ENCODE peak calls at places on chromosomes 5 and 9, in five cellular contexts. Q is EL, S is NCI-H345, V is AG09309, M is GF-D8. L is an unnamed sample.

GRCh38 chr5:2866622-2867372 is 115.3 kb upstream of the IRX2 start:
- DNase-seq in M (no peak), S (no peak), V (no peak), Q (no peak), L (no peak)

GRCh38 chr9:91092214-91092613 is 269.5 kb downstream of the AUH start:
- DNase-seq in Q (no peak), M (no peak), V (no peak), S (no peak), L (no peak)

GRCh38 chr5:148838357-148838756 is 11.9 kb downstream of the ADRB2 start:
- DNase-seq in M (no peak), V (no peak), Q (no peak), S (no peak), L (no peak)

GRCh38 chr5:83031391-83031790 is 45.8 kb downstream of the TMEM167A start:
- DNase-seq in V (no peak), Q (no peak), S (no peak), M (no peak), L (no peak)

GRCh38 chr5:34562791-34563190 is 93.3 kb upstream of the RAI14 start:
- DNase-seq in Q (no peak), M (no peak), V (no peak), S (no peak), L (no peak)

GRCh38 chr5:59356813-59357381 is 536.6 kb downstream of the PDE4D start:
- DNase-seq in M (peak), V (no peak), S (no peak), Q (no peak), L (no peak)

GRCh38 chr5:174736351-174736721 is 12.0 kb downstream of the MSX2 start:
- DNase-seq in Q (peak), V (peak), S (no peak), M (no peak), L (no peak)

GRCh38 chr9:133612816-133613215 is 3.6 kb upstream of the FAM163B start:
- DNase-seq in V (no peak), M (no peak), Q (no peak), S (no peak), L (no peak)

GRCh38 chr9:93307468-93308157 is 123.7 kb downstream of the WNK2 start:
- DNase-seq in V (no peak), Q (no peak), M (no peak), S (no peak), L (no peak)

GRCh38 chr9:5557606-5558587 is 47.6 kb downstream of the PDCD1LG2 start:
- DNase-seq in M (no peak), S (no peak), V (no peak), Q (no peak), L (peak)

GRCh38 chr9:89364664-89365531 is 46.6 kb downstream of the SECISBP2 start:
- DNase-seq in M (no peak), V (no peak), S (no peak), Q (no peak), L (no peak)

GRCh38 chr9:118529210-118529609 is 825.0 kb downstream of the TLR4 start:
- DNase-seq in S (no peak), Q (peak), V (no peak), M (no peak), L (no peak)

GRCh38 chr5:65742565-65743231 is 20.7 kb downstream of the NLN start:
- DNase-seq in Q (peak), M (peak), V (peak), S (no peak), L (peak)

GRCh38 chr5:170132642-170133448 is 27.1 kb downstream of the FOXI1 start:
- DNase-seq in V (peak), M (no peak), S (no peak), Q (peak), L (no peak)

GRCh38 chr5:82748688-82749091 is 328.5 kb downstream of the TMEM167A start:
- DNase-seq in S (no peak), Q (no peak), V (no peak), M (no peak), L (no peak)

GRCh38 chr5:177371705-177372533 is 12.3 kb upstream of the SLC34A1 start:
- DNase-seq in M (no peak), S (no peak), V (no peak), Q (no peak), L (no peak)

GRCh38 chr9:91341258-91341746 is 20.4 kb downstream of the AUH start:
- DNase-seq in Q (no peak), M (no peak), S (no peak), V (no peak), L (no peak)

GRCh38 chr9:92180669-92181181 is 65.5 kb upstream of the SPTLC1 start:
- DNase-seq in V (peak), M (no peak), Q (peak), S (peak), L (no peak)

GRCh38 chr9:103397868-103398600 is 402.9 kb downstream of the CYLC2 start:
- DNase-seq in Q (peak), M (no peak), S (peak), V (no peak), L (peak)

GRCh38 chr9:137461316-137461662 is 2.2 kb upstream of the NSMF start:
- DNase-seq in M (no peak), S (no peak), Q (no peak), V (no peak), L (no peak)

GRCh38 chr5:65811004-65811403 is 89.0 kb downstream of the NLN start:
- DNase-seq in Q (peak), V (no peak), S (no peak), M (no peak), L (no peak)

GRCh38 chr5:73967347-73967746 is 341.4 kb downstream of the ARHGEF28 start:
- DNase-seq in Q (peak), S (no peak), V (no peak), M (no peak), L (no peak)

GRCh38 chr9:31445960-31446359 is 938.5 kb upstream of the ACO1 start:
- DNase-seq in Q (no peak), M (no peak), S (no peak), V (no peak), L (no peak)

GRCh38 chr5:14932902-14933475 is 61.4 kb upstream of the ANKH start:
- DNase-seq in M (no peak), S (no peak), V (no peak), Q (no peak), L (no peak)

GRCh38 chr5:144273232-144274027 is 102.8 kb downstream of the KCTD16 start:
- DNase-seq in M (no peak), Q (peak), V (no peak), S (no peak), L (no peak)

GRCh38 chr5:32711693-32712462 is 757 bp downstream of the NPR3 start:
- DNase-seq in V (no peak), M (no peak), Q (peak), S (no peak), L (no peak)

GRCh38 chr9:95099321-95100070 is 218.0 kb downstream of the FANCC start:
- DNase-seq in S (no peak), Q (no peak), V (no peak), M (no peak), L (no peak)

GRCh38 chr9:2101524-2101923 is 86.4 kb downstream of the SMARCA2 start:
- DNase-seq in Q (no peak), M (no peak), S (no peak), V (no peak), L (no peak)

GRCh38 chr5:12876541-12877298 is 972.5 kb upstream of the CTNND2 start:
- DNase-seq in S (no peak), M (no peak), Q (no peak), V (no peak), L (no peak)

GRCh38 chr9:3525836-3526165 is at the start of gene RFX3:
- DNase-seq in V (peak), M (peak), S (peak), Q (peak), L (peak)

GRCh38 chr5:139692148-139692547 is 44.0 kb downstream of the CXXC5 start:
- DNase-seq in V (no peak), S (no peak), Q (no peak), M (no peak), L (no peak)

GRCh38 chr5:150523472-150524350 is 15.8 kb downstream of the NDST1 start:
- DNase-seq in V (peak), Q (peak), M (peak), S (peak), L (peak)

GRCh38 chr9:3936520-3937235 is 363.2 kb downstream of the GLIS3 start:
- DNase-seq in S (peak), Q (no peak), V (no peak), M (no peak), L (no peak)

GRCh38 chr5:80282054-80282453 is 26.2 kb upstream of the SERINC5 start:
- DNase-seq in Q (no peak), V (no peak), M (no peak), S (no peak), L (no peak)

GRCh38 chr5:154308457-154309360 is 118.2 kb downstream of the GALNT10 start:
- DNase-seq in M (no peak), Q (peak), S (no peak), V (no peak), L (no peak)

GRCh38 chr9:107807183-107807582 is 317.6 kb upstream of the KLF4 start:
- DNase-seq in S (no peak), Q (peak), V (no peak), M (no peak), L (no peak)

GRCh38 chr5:150809363-150809762 is 30.8 kb downstream of the SMIM3 start:
- DNase-seq in M (no peak), V (no peak), Q (no peak), S (no peak), L (no peak)

GRCh38 chr9:94920439-94920951 is 194.0 kb downstream of the AOPEP start:
- DNase-seq in Q (peak), S (no peak), V (no peak), M (no peak), L (no peak)

GRCh38 chr5:179294131-179294780 is 51.0 kb downstream of the ADAMTS2 start:
- DNase-seq in V (no peak), S (no peak), Q (no peak), M (no peak), L (no peak)

GRCh38 chr9:122944960-122945888 is 4.4 kb downstream of the RABGAP1 start:
- DNase-seq in V (no peak), S (no peak), M (no peak), Q (no peak), L (no peak)